ENCODE peak calls at places on chromosomes 3 and 15, in seven cellular contexts. Z, W, V, R, S, E and N are unnamed samples.

GRCh38 chr3:43755511-43756200 is 64.9 kb downstream of the ABHD5 start:
- DNase-seq in R (no peak), Z (no peak), W (no peak), E (no peak), S (no peak), V (no peak), N (no peak)

GRCh38 chr3:54733079-54733478 is 194.8 kb downstream of the LRTM1 start:
- DNase-seq in S (no peak), Z (no peak), R (no peak), V (no peak), W (no peak), E (no peak), N (no peak)

GRCh38 chr15:90400005-90400758 is 12.1 kb downstream of the IQGAP1 start:
- DNase-seq in R (no peak), Z (no peak), V (no peak), W (no peak), S (no peak), E (no peak), N (no peak)

GRCh38 chr3:97996988-97997387 is 24.8 kb upstream of the RIOX2 start:
- DNase-seq in Z (no peak), W (no peak), V (no peak), S (no peak), R (no peak), E (no peak), N (no peak)

GRCh38 chr15:48617619-48618018 is 27.9 kb downstream of the FBN1 start:
- DNase-seq in S (no peak), R (peak), V (peak), Z (peak), E (no peak), W (peak), N (no peak)

GRCh38 chr3:136946978-136947377 is 10.8 kb upstream of the IL20RB start:
- DNase-seq in V (no peak), R (no peak), S (no peak), W (no peak), Z (no peak), E (no peak), N (no peak)

GRCh38 chr15:58546635-58547627 is 115.1 kb downstream of the LIPC start:
- DNase-seq in E (peak), S (no peak), R (no peak), V (peak), W (peak), Z (peak), N (peak)

GRCh38 chr3:17645074-17645698 is 97.2 kb downstream of the TBC1D5 start:
- DNase-seq in R (no peak), Z (peak), V (peak), E (peak), W (peak), S (no peak), N (no peak)

GRCh38 chr3:120040813-120041377 is 53.4 kb downstream of the GSK3B start:
- DNase-seq in R (no peak), V (no peak), S (no peak), Z (no peak), E (no peak), W (no peak), N (no peak)

GRCh38 chr15:79161837-79162508 is 71.4 kb upstream of the RASGRF1 start:
- DNase-seq in S (no peak), Z (no peak), V (no peak), W (no peak), E (no peak), R (no peak), N (peak)

GRCh38 chr15:58332676-58333400 is 99.0 kb upstream of the LIPC start:
- DNase-seq in V (no peak), W (peak), R (no peak), Z (no peak), E (peak), S (no peak), N (no peak)

GRCh38 chr3:87082806-87083440 is 92.0 kb upstream of the VGLL3 start:
- DNase-seq in E (peak), Z (no peak), R (no peak), S (no peak), V (peak), W (peak), N (no peak)

GRCh38 chr3:145144361-145144760 is 1016.6 kb downstream of the PLOD2 start:
- DNase-seq in W (no peak), S (no peak), R (no peak), V (no peak), Z (no peak), E (no peak), N (no peak)

GRCh38 chr3:114902691-114903101 is 244.4 kb downstream of the ZBTB20 start:
- DNase-seq in E (peak), W (no peak), R (no peak), Z (no peak), S (no peak), V (no peak), N (no peak)

GRCh38 chr3:47890832-47891620 is 88.1 kb downstream of the DHX30 start:
- DNase-seq in S (no peak), V (no peak), E (no peak), R (peak), W (no peak), Z (no peak), N (no peak)

GRCh38 chr3:134543113-134543512 is 57.3 kb downstream of the CEP63 start:
- DNase-seq in Z (no peak), S (no peak), W (no peak), E (no peak), V (no peak), R (no peak), N (no peak)

GRCh38 chr15:78004222-78004727 is 73.2 kb downstream of the TBC1D2B start:
- DNase-seq in W (no peak), S (no peak), Z (no peak), V (no peak), R (no peak), E (no peak), N (no peak)

GRCh38 chr3:186060222-186060621 is 48.7 kb downstream of the ETV5 start:
- DNase-seq in Z (no peak), S (no peak), E (no peak), R (no peak), W (no peak), V (no peak), N (no peak)

GRCh38 chr3:66407281-66408218 is 93.3 kb downstream of the LRIG1 start:
- DNase-seq in E (peak), R (peak), Z (no peak), W (peak), V (no peak), S (peak), N (peak)

GRCh38 chr3:193346259-193346658 is 32.3 kb downstream of the ATP13A5 start:
- DNase-seq in W (no peak), V (no peak), R (no peak), S (no peak), E (no peak), Z (no peak), N (no peak)

GRCh38 chr3:195178124-195178910 is 92.6 kb downstream of the XXYLT1 start:
- DNase-seq in Z (no peak), E (no peak), W (no peak), S (no peak), R (no peak), V (no peak), N (no peak)

DNA sequence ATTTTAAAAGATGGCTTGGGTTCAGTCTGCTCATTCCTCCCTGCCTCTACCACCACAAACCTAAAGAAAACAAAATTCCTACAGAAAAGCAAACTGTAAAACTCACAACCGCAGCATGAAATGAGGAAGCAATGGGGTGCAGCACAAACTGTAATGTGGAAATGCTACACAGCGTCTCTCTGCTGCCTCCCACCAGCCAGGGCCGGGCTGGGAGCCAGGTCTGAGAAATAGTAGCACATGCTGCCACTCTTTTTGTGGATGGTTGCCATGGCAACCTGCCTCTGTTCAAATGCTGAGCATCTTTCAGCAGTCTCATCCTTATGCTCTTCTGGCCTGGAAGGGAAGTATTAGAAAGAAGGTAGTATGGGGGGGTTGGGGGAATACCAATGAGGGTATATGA is 55.4 kb downstream of the EOMES start:
- DNase-seq in E (no peak), W (peak), S (peak), Z (peak), R (peak), V (peak), N (peak)
- TF ChIP-seq CTCF in E (no peak), W (peak), S (no peak), Z (peak), R (no peak), V (peak), N (peak)

GRCh38 chr3:24360946-24361345 is 133.7 kb downstream of the THRB start:
- DNase-seq in R (no peak), E (no peak), Z (no peak), V (no peak), S (no peak), W (no peak), N (no peak)

GRCh38 chr3:24361661-24362060 is 133.0 kb downstream of the THRB start:
- DNase-seq in R (no peak), Z (no peak), V (no peak), S (no peak), W (no peak), E (no peak), N (no peak)

GRCh38 chr3:24359102-24359501 is 135.5 kb downstream of the THRB start:
- DNase-seq in Z (no peak), R (no peak), E (no peak), V (no peak), W (no peak), S (no peak), N (no peak)

GRCh38 chr3:24357635-24358034 is 137.0 kb downstream of the THRB start:
- DNase-seq in E (no peak), V (no peak), Z (no peak), W (no peak), R (no peak), S (no peak), N (no peak)

GRCh38 chr3:24359645-24360462 is 134.8 kb downstream of the THRB start:
- DNase-seq in S (no peak), V (no peak), W (no peak), E (peak), Z (no peak), R (no peak), N (no peak)
- TF ChIP-seq CTCF in S (no peak), V (no peak), W (peak), E (no peak), Z (no peak), R (peak), N (peak)

GRCh38 chr3:68876112-68876713 is 56.1 kb downstream of the TAFA4 start:
- DNase-seq in R (no peak), E (peak), Z (peak), S (no peak), V (peak), W (peak), N (no peak)
- TF ChIP-seq CTCF in R (peak), E (peak), Z (peak), S (peak), V (peak), W (peak), N (peak)

DNA sequence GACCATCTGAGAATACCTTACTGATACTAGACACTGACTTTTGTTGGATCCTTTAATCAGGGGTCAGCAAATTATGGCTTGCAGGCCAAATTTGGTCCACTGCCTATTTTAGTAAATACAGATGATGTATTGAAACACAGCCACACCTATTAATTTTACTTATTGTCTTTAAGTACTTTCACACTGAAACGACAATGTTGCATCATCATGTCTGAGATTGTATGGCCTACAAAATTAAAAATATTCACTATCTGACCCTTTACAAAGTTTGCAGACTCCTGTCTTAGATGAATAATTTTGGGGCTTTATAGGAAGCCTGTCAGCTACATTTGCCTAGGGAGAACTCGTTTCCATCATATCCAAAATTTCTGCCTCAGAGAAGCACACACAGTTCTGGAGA is 503.2 kb upstream of the TGFBR2 start:
- DNase-seq in W (no peak), S (no peak), V (no peak), E (no peak), Z (no peak), R (no peak), N (no peak)
- TF ChIP-seq CTCF in W (no peak), S (no peak), V (no peak), E (no peak), Z (no peak), R (no peak), N (no peak)

GRCh38 chr15:76903251-76903681 is 1.9 kb downstream of the SCAPER start:
- DNase-seq in Z (peak), E (no peak), S (no peak), R (no peak), W (peak), V (no peak), N (no peak)
- TF ChIP-seq CTCF in Z (peak), E (no peak), S (no peak), R (no peak), W (peak), V (peak), N (peak)